ENCODE peak calls at places on chromosomes 2 and 18, in seven cellular contexts. Z is foreskin fibroblast; I is CD8-positive, alpha-beta T cell; H is AG10803; U is endodermal cell; R is suprapubic skin; G is SK-N-SH. J is an unnamed sample.
A peak's percentile ranks its signal among the peaks of the same experiment; 100 is the strongest.

GRCh38 chr2:105775809-105776559 is 31.3 kb downstream of the NCK2 start:
- DNase-seq in Z (no peak), I (peak; percentile 62), H (peak; percentile 48), U (no peak), R (no peak), G (peak; percentile 44), J (no peak)

GRCh38 chr18:63832470-63832869 is 55.0 kb upstream of the SERPINB2 start:
- DNase-seq in Z (peak; percentile 77), I (no peak), H (peak; percentile 84), U (no peak), R (no peak), G (no peak), J (no peak)

GRCh38 chr2:42238644-42239288 is 69.6 kb downstream of the EML4 start:
- DNase-seq in Z (peak; percentile 32), I (peak; percentile 24), H (peak; percentile 12), U (peak; percentile 87), R (no peak), G (no peak), J (no peak)

GRCh38 chr2:12428786-12429185 is 287.9 kb upstream of the TRIB2 start:
- DNase-seq in Z (peak; percentile 56), I (no peak), H (no peak), U (no peak), R (no peak), G (no peak), J (no peak)

GRCh38 chr2:112916145-112916571 is 5.2 kb downstream of the IL37 start:
- DNase-seq in Z (no peak), I (no peak), H (no peak), U (no peak), R (no peak), G (no peak), J (no peak)

GRCh38 chr18:78293516-78293915 is 686.1 kb upstream of the SALL3 start:
- DNase-seq in Z (no peak), I (no peak), H (no peak), U (no peak), R (no peak), G (no peak), J (no peak)

GRCh38 chr18:9665311-9665710 is 42.8 kb upstream of the RAB31 start:
- DNase-seq in Z (no peak), I (no peak), H (no peak), U (no peak), R (no peak), G (no peak), J (no peak)

GRCh38 chr2:47091118-47091517 is 64.0 kb downstream of the STPG4 start:
- DNase-seq in Z (peak; percentile 75), I (no peak), H (peak; percentile 56), U (no peak), R (no peak), G (no peak), J (no peak)

GRCh38 chr2:186304064-186304463 is 182.0 kb upstream of the ZC3H15 start:
- DNase-seq in Z (no peak), I (no peak), H (no peak), U (no peak), R (no peak), G (no peak), J (no peak)

GRCh38 chr2:225040862-225041209 is 1.4 kb downstream of the DOCK10 start:
- DNase-seq in Z (peak; percentile 57), I (peak; percentile 40), H (peak; percentile 30), U (peak; percentile 51), R (no peak), G (peak; percentile 25), J (no peak)

GRCh38 chr2:216739035-216739434 is 43.7 kb upstream of the IGFBP5 start:
- DNase-seq in Z (no peak), I (no peak), H (no peak), U (no peak), R (no peak), G (no peak), J (no peak)

GRCh38 chr2:16153754-16154035 is 213.3 kb downstream of the MYCN start:
- DNase-seq in Z (no peak), I (no peak), H (no peak), U (no peak), R (no peak), G (no peak), J (no peak)

GRCh38 chr2:63614983-63615945 is 26.5 kb downstream of the MDH1 start:
- DNase-seq in Z (peak; percentile 36), I (no peak), H (peak; percentile 44), U (peak; percentile 85), R (no peak), G (no peak), J (no peak)

GRCh38 chr2:128450211-128451015 is 131.7 kb upstream of the HS6ST1 start:
- DNase-seq in Z (no peak), I (no peak), H (no peak), U (peak; percentile 28), R (peak; percentile 43), G (peak; percentile 86), J (no peak)

GRCh38 chr2:178521304-178522150 is 41.3 kb downstream of the PLEKHA3 start:
- DNase-seq in Z (no peak), I (no peak), H (no peak), U (no peak), R (no peak), G (no peak), J (no peak)

GRCh38 chr2:234564719-234565118 is 67.8 kb upstream of the ARL4C start:
- DNase-seq in Z (peak; percentile 78), I (no peak), H (peak; percentile 77), U (no peak), R (no peak), G (peak; percentile 55), J (no peak)

GRCh38 chr2:181430406-181431199 is 26.6 kb upstream of the ITGA4 start:
- DNase-seq in Z (peak; percentile 14), I (no peak), H (peak; percentile 9), U (no peak), R (no peak), G (no peak), J (no peak)

GRCh38 chr2:20304411-20304810 is 46.2 kb downstream of the PUM2 start:
- DNase-seq in Z (peak; percentile 63), I (no peak), H (peak; percentile 39), U (no peak), R (no peak), G (no peak), J (no peak)

GRCh38 chr2:32427672-32428622 is 71.1 kb downstream of the BIRC6 start:
- DNase-seq in Z (no peak), I (no peak), H (no peak), U (no peak), R (no peak), G (peak; percentile 29), J (no peak)

GRCh38 chr2:8551622-8552074 is 130.2 kb upstream of the ID2 start:
- DNase-seq in Z (no peak), I (peak; percentile 54), H (no peak), U (peak; percentile 33), R (no peak), G (no peak), J (peak; percentile 40)

GRCh38 chr18:50724631-50725235 is 95.1 kb downstream of the MRO start:
- DNase-seq in Z (no peak), I (no peak), H (no peak), U (no peak), R (no peak), G (no peak), J (no peak)

GRCh38 chr2:6948081-6949008 is 31.1 kb downstream of the RNF144A start:
- DNase-seq in Z (no peak), I (no peak), H (no peak), U (no peak), R (no peak), G (no peak), J (no peak)

GRCh38 chr2:201203916-201204654 is 21.1 kb downstream of the CASP10 start:
- DNase-seq in Z (peak; percentile 91), I (no peak), H (peak; percentile 83), U (no peak), R (no peak), G (peak; percentile 43), J (no peak)

DNA sequence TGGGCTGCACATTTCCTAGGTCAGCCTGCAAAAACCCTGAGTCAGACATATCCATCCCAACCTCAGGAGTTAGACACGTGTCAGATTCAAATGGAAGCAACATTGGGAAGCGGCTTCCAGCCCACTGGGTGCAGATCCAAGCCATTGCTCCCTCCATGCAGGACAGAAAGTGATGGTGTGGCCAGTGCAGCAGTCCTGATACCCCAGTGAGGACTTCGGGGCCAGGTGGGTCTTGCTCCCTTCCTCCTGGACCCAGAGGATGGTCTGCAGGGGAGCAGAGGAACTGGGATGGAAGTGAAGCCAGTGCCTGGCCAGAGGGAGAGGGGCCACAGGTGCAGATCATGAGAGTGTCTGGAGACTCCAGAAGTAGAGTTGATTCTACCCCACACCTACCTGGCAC is 252.0 kb downstream of the FAM210A start:
- DNase-seq in Z (no peak), I (no peak), H (no peak), U (no peak), R (no peak), G (no peak), J (no peak)
- TF ChIP-seq CTCF in Z (no peak), I (no peak), H (no peak), U (no peak), R (no peak), G (no peak), J (no peak)

GRCh38 chr18:57446322-57446721 is 11.1 kb downstream of the ONECUT2 start:
- DNase-seq in Z (peak; percentile 29), I (no peak), H (no peak), U (peak; percentile 85), R (no peak), G (no peak), J (no peak)
- TF ChIP-seq CTCF in Z (peak; percentile 37), I (no peak), H (peak; percentile 35), U (peak; percentile 82), R (no peak), G (peak; percentile 51), J (peak; percentile 68)

GRCh38 chr18:31609886-31610646 is 18.4 kb downstream of the TTR start:
- DNase-seq in Z (no peak), I (no peak), H (no peak), U (no peak), R (no peak), G (no peak), J (no peak)

GRCh38 chr18:31611511-31611910 is 19.8 kb downstream of the TTR start:
- DNase-seq in Z (no peak), I (no peak), H (no peak), U (peak; percentile 52), R (no peak), G (no peak), J (no peak)

GRCh38 chr18:31614044-31614443 is 22.4 kb downstream of the TTR start:
- DNase-seq in Z (no peak), I (no peak), H (no peak), U (no peak), R (no peak), G (no peak), J (no peak)

GRCh38 chr18:31612124-31612523 is 20.4 kb downstream of the TTR start:
- DNase-seq in Z (no peak), I (no peak), H (no peak), U (no peak), R (no peak), G (no peak), J (no peak)

GRCh38 chr18:31610841-31611240 is 19.2 kb downstream of the TTR start:
- DNase-seq in Z (no peak), I (no peak), H (no peak), U (peak; percentile 91), R (no peak), G (peak; percentile 27), J (no peak)
- TF ChIP-seq CTCF in Z (no peak), I (no peak), H (no peak), U (peak; percentile 78), R (no peak), G (no peak), J (no peak)

DNA sequence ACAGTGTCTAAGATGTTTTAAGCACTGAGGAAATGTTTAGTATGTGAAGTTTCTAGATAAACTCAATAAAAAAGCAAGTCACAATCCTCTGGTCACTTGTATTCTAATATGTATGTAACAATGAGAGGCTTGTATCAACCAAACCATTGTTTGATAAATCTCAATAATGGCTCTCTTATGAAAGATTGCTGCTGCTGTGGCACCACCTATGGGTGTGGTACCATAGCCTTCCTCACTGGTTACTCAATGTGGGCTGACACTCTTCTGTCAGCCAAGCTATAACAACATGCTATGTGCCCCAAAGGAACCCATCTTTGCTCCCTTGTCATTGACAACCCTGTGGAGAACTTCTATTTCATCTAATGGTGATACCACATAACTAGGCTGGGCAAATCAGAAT is 12.6 kb upstream of the RAB1A start:
- DNase-seq in Z (peak; percentile 31), I (no peak), H (no peak), U (no peak), R (no peak), G (no peak), J (no peak)
- TF ChIP-seq CTCF in Z (peak; percentile 13), I (no peak), H (peak; percentile 9), U (peak; percentile 47), R (no peak), G (no peak), J (peak; percentile 42)